ENCODE peak calls at places on chromosomes 16 and 17, in eight cellular contexts. E, M, P, Y, G, A, J and S are unnamed samples.

GRCh38 chr17:65633146-65633881 is 71.9 kb upstream of the AXIN2 start:
- DNase-seq in E (no peak), M (no peak), P (no peak), Y (no peak), G (no peak), A (no peak), J (no peak), S (no peak)

GRCh38 chr16:4692460-4693295 is 684 bp upstream of the NUDT16L1 start:
- DNase-seq in E (no peak), M (no peak), P (no peak), Y (no peak), G (no peak), A (no peak), J (no peak), S (no peak)

GRCh38 chr17:76537578-76538280 is at the start of gene CYGB:
- DNase-seq in E (no peak), M (no peak), P (no peak), Y (no peak), G (no peak), A (no peak), J (no peak), S (no peak)

GRCh38 chr16:71421911-71422310 is 19.9 kb downstream of the TLE7 start:
- DNase-seq in E (peak), M (peak), P (no peak), Y (no peak), G (peak), A (peak), J (no peak), S (no peak)

GRCh38 chr16:660459-661183 is 7.3 kb upstream of the RHOT2 start:
- DNase-seq in E (peak), M (peak), P (no peak), Y (peak), G (peak), A (peak), J (peak), S (peak)

GRCh38 chr16:68356249-68356918 is 45.6 kb downstream of the PRMT7 start:
- DNase-seq in E (no peak), M (peak), P (no peak), Y (no peak), G (peak), A (peak), J (peak), S (no peak)

GRCh38 chr17:83103200-83103937 is 24.0 kb downstream of the METRNL start:
- DNase-seq in E (peak), M (peak), P (no peak), Y (peak), G (no peak), A (peak), J (no peak), S (no peak)

GRCh38 chr17:54967621-54968258 is 714 bp downstream of the COX11 start:
- DNase-seq in E (peak), M (no peak), P (no peak), Y (no peak), G (peak), A (peak), J (peak), S (no peak)

GRCh38 chr16:10181196-10182162 is 749 bp downstream of the GRIN2A start:
- DNase-seq in E (peak), M (peak), P (no peak), Y (peak), G (peak), A (peak), J (peak), S (peak)

GRCh38 chr16:1790611-1791255 is 2.8 kb downstream of the IGFALS start:
- DNase-seq in E (no peak), M (no peak), P (no peak), Y (no peak), G (no peak), A (no peak), J (no peak), S (no peak)

GRCh38 chr17:29855686-29856085 is 74.3 kb downstream of the SSH2 start:
- DNase-seq in E (no peak), M (no peak), P (no peak), Y (no peak), G (no peak), A (no peak), J (peak), S (no peak)

GRCh38 chr16:50864386-50864785 is 122.5 kb downstream of the CYLD start:
- DNase-seq in E (no peak), M (no peak), P (no peak), Y (no peak), G (no peak), A (no peak), J (no peak), S (no peak)

GRCh38 chr17:9057310-9057709 is 36.0 kb downstream of the NTN1 start:
- DNase-seq in E (no peak), M (no peak), P (no peak), Y (no peak), G (no peak), A (no peak), J (no peak), S (no peak)

GRCh38 chr17:36945160-36945559 is 3.6 kb upstream of the AATF start:
- DNase-seq in E (no peak), M (no peak), P (no peak), Y (no peak), G (no peak), A (no peak), J (no peak), S (no peak)

GRCh38 chr17:83057793-83058477 is 21.5 kb upstream of the METRNL start:
- DNase-seq in E (no peak), M (no peak), P (no peak), Y (no peak), G (no peak), A (no peak), J (no peak), S (peak)

GRCh38 chr16:57479422-57480126 is 6.7 kb downstream of the DOK4 start:
- DNase-seq in E (peak), M (no peak), P (peak), Y (no peak), G (no peak), A (no peak), J (peak), S (no peak)

GRCh38 chr17:35546489-35546888 is 9.0 kb upstream of the SLFN12L start:
- DNase-seq in E (no peak), M (no peak), P (no peak), Y (no peak), G (no peak), A (no peak), J (no peak), S (no peak)

GRCh38 chr17:39835038-39835786 is 28.9 kb downstream of the IKZF3 start:
- DNase-seq in E (no peak), M (no peak), P (no peak), Y (no peak), G (no peak), A (no peak), J (no peak), S (no peak)

GRCh38 chr17:75622071-75622470 is 11.2 kb upstream of the SMIM5 start:
- DNase-seq in E (no peak), M (no peak), P (no peak), Y (no peak), G (no peak), A (no peak), J (no peak), S (no peak)

GRCh38 chr16:31453255-31454204 is 5.8 kb upstream of the ARMC5 start:
- DNase-seq in E (peak), M (no peak), P (no peak), Y (no peak), G (no peak), A (no peak), J (peak), S (no peak)

GRCh38 chr17:48382989-48383388 is 47.0 kb downstream of the SKAP1 start:
- DNase-seq in E (no peak), M (no peak), P (no peak), Y (no peak), G (no peak), A (no peak), J (no peak), S (no peak)

GRCh38 chr16:69179255-69180010 is 7.5 kb upstream of the SNTB2 start:
- DNase-seq in E (peak), M (no peak), P (no peak), Y (peak), G (no peak), A (no peak), J (peak), S (no peak)

GRCh38 chr17:77769215-77769614 is 189.3 kb upstream of the TNRC6C start:
- DNase-seq in E (no peak), M (no peak), P (no peak), Y (no peak), G (no peak), A (no peak), J (peak), S (no peak)

GRCh38 chr17:62816282-62816839 is 8.2 kb upstream of the MARCHF10 start:
- DNase-seq in E (no peak), M (no peak), P (no peak), Y (no peak), G (no peak), A (no peak), J (no peak), S (no peak)

GRCh38 chr17:83128306-83129240 is 49.2 kb downstream of the METRNL start:
- DNase-seq in E (no peak), M (no peak), P (no peak), Y (no peak), G (no peak), A (no peak), J (no peak), S (no peak)

GRCh38 chr16:74999208-74999682 is 421 bp downstream of the ZNRF1 start:
- DNase-seq in E (no peak), M (peak), P (no peak), Y (no peak), G (peak), A (peak), J (no peak), S (peak)

GRCh38 chr17:75830168-75831031 is 13.8 kb downstream of the UNC13D start:
- DNase-seq in E (no peak), M (peak), P (no peak), Y (no peak), G (no peak), A (peak), J (no peak), S (peak)

GRCh38 chr17:32755045-32755805 is 121.7 kb downstream of the MYO1D start:
- DNase-seq in E (peak), M (no peak), P (peak), Y (no peak), G (peak), A (no peak), J (peak), S (no peak)

GRCh38 chr16:56547120-56547948 is 17.5 kb upstream of the MT4 start:
- DNase-seq in E (no peak), M (no peak), P (no peak), Y (no peak), G (no peak), A (no peak), J (peak), S (no peak)

GRCh38 chr16:31008154-31008950 is 2.1 kb downstream of the STX1B start:
- DNase-seq in E (no peak), M (no peak), P (no peak), Y (peak), G (no peak), A (no peak), J (peak), S (no peak)

GRCh38 chr16:73350707-73351452 is 303.0 kb upstream of the ZFHX3 start:
- DNase-seq in E (no peak), M (no peak), P (no peak), Y (no peak), G (no peak), A (no peak), J (no peak), S (no peak)

GRCh38 chr17:69609495-69610315 is 195.2 kb downstream of the MAP2K6 start:
- DNase-seq in E (peak), M (no peak), P (no peak), Y (peak), G (peak), A (no peak), J (peak), S (no peak)

GRCh38 chr17:39799395-39799794 is 61.7 kb downstream of the GRB7 start:
- DNase-seq in E (no peak), M (no peak), P (no peak), Y (no peak), G (no peak), A (no peak), J (no peak), S (no peak)

GRCh38 chr17:80731255-80731840 is 186.7 kb downstream of the RPTOR start:
- DNase-seq in E (no peak), M (no peak), P (no peak), Y (no peak), G (no peak), A (no peak), J (no peak), S (no peak)

GRCh38 chr17:43025290-43025657 is 243 bp downstream of the RND2 start:
- DNase-seq in E (no peak), M (no peak), P (no peak), Y (no peak), G (no peak), A (no peak), J (no peak), S (no peak)

GRCh38 chr16:78629173-78629572 is 529.7 kb downstream of the WWOX start:
- DNase-seq in E (no peak), M (no peak), P (no peak), Y (no peak), G (no peak), A (no peak), J (no peak), S (no peak)

GRCh38 chr16:73173396-73173795 is 125.5 kb upstream of the ZFHX3 start:
- DNase-seq in E (no peak), M (no peak), P (no peak), Y (no peak), G (no peak), A (no peak), J (no peak), S (no peak)

GRCh38 chr17:78343433-78344201 is 16.3 kb downstream of the SOCS3 start:
- DNase-seq in E (no peak), M (peak), P (no peak), Y (no peak), G (peak), A (peak), J (no peak), S (peak)

GRCh38 chr16:85936761-85937343 is 37.9 kb downstream of the IRF8 start:
- DNase-seq in E (no peak), M (no peak), P (no peak), Y (no peak), G (peak), A (peak), J (no peak), S (no peak)